ENCODE peak calls at places on chromosomes 6 and 20, in five cellular contexts. One of them, this sample, is unnamed. For H3K9me3, the result is how much of the 10 kb centered on the place peaks cover.

GRCh38 chr6:143677891-143678737 is at the start of gene PHACTR2:
- DNase-seq in pancreas: peak
- DNase-seq in astrocyte: peak
- DNase-seq in left lung: peak
- DNase-seq in upper lobe of right lung: peak
- DNase-seq in this sample: peak

GRCh38 chr6:138572200-138572875 is 73.0 kb upstream of the NHSL1 start:
- DNase-seq in astrocyte: peak
- DNase-seq in left lung: peak
- DNase-seq in upper lobe of right lung: peak
- DNase-seq in pancreas: peak
- DNase-seq in this sample: peak

GRCh38 chr6:49430187-49430586 is 32.9 kb downstream of the MMUT start:
- DNase-seq in left lung: no peak
- DNase-seq in astrocyte: peak
- DNase-seq in pancreas: no peak
- DNase-seq in upper lobe of right lung: no peak
- DNase-seq in this sample: no peak

GRCh38 chr20:57656252-57656820 is 36.1 kb upstream of the ZBP1 start:
- DNase-seq in pancreas: peak
- DNase-seq in left lung: peak
- DNase-seq in astrocyte: no peak
- DNase-seq in upper lobe of right lung: peak
- DNase-seq in this sample: peak

GRCh38 chr6:11093065-11093590 is 506 bp upstream of the SMIM13 start:
- DNase-seq in left lung: no peak
- DNase-seq in pancreas: no peak
- DNase-seq in astrocyte: peak
- DNase-seq in upper lobe of right lung: no peak
- DNase-seq in this sample: no peak

GRCh38 chr6:35449287-35449881 is 2.8 kb upstream of the FANCE start:
- DNase-seq in upper lobe of right lung: no peak
- DNase-seq in astrocyte: peak
- DNase-seq in left lung: no peak
- DNase-seq in pancreas: peak
- DNase-seq in this sample: no peak

GRCh38 chr6:108549741-108550140 is 11.0 kb upstream of the FOXO3 start:
- DNase-seq in left lung: no peak
- DNase-seq in upper lobe of right lung: no peak
- DNase-seq in pancreas: no peak
- DNase-seq in astrocyte: no peak
- DNase-seq in this sample: no peak

GRCh38 chr6:154345811-154346210 is 10.8 kb downstream of the IPCEF1 start:
- DNase-seq in astrocyte: no peak
- DNase-seq in pancreas: no peak
- DNase-seq in left lung: no peak
- DNase-seq in upper lobe of right lung: no peak
- DNase-seq in this sample: no peak

GRCh38 chr6:18317850-18318249 is 53.5 kb upstream of the DEK start:
- DNase-seq in pancreas: no peak
- DNase-seq in left lung: no peak
- DNase-seq in upper lobe of right lung: no peak
- DNase-seq in astrocyte: no peak
- DNase-seq in this sample: no peak

GRCh38 chr6:27839303-27840081 is 72.7 kb downstream of the OR2B2 start:
- DNase-seq in pancreas: peak
- DNase-seq in upper lobe of right lung: no peak
- DNase-seq in left lung: peak
- DNase-seq in astrocyte: peak
- DNase-seq in this sample: no peak

GRCh38 chr20:17863577-17864292 is 104.9 kb downstream of the SNX5 start:
- DNase-seq in left lung: no peak
- DNase-seq in pancreas: peak
- DNase-seq in upper lobe of right lung: peak
- DNase-seq in astrocyte: peak
- DNase-seq in this sample: peak

GRCh38 chr6:78995346-78995745 is 82.7 kb downstream of the PHIP start:
- DNase-seq in upper lobe of right lung: no peak
- DNase-seq in left lung: no peak
- DNase-seq in pancreas: no peak
- DNase-seq in astrocyte: no peak
- DNase-seq in this sample: no peak

GRCh38 chr20:64168381-64169088 is 4.3 kb downstream of the MYT1 start:
- DNase-seq in pancreas: no peak
- DNase-seq in left lung: no peak
- DNase-seq in astrocyte: no peak
- DNase-seq in upper lobe of right lung: no peak
- DNase-seq in this sample: no peak

GRCh38 chr20:63498950-63499332 is at the start of gene EEF1A2:
- DNase-seq in pancreas: no peak
- DNase-seq in upper lobe of right lung: peak
- DNase-seq in astrocyte: no peak
- DNase-seq in left lung: no peak
- DNase-seq in this sample: peak

GRCh38 chr6:39090036-39090435 is 24.9 kb downstream of the SAYSD1 start:
- DNase-seq in astrocyte: no peak
- DNase-seq in left lung: no peak
- DNase-seq in upper lobe of right lung: no peak
- DNase-seq in pancreas: no peak
- DNase-seq in this sample: no peak

GRCh38 chr6:157516319-157517026 is 135.5 kb downstream of the ZDHHC14 start:
- DNase-seq in left lung: no peak
- DNase-seq in pancreas: no peak
- DNase-seq in upper lobe of right lung: no peak
- DNase-seq in astrocyte: no peak
- DNase-seq in this sample: no peak

GRCh38 chr6:4487538-4487937 is 288.7 kb upstream of the CDYL start:
- DNase-seq in pancreas: peak
- DNase-seq in left lung: peak
- DNase-seq in astrocyte: no peak
- DNase-seq in upper lobe of right lung: no peak
- DNase-seq in this sample: no peak

GRCh38 chr6:47079638-47080037 is 37.5 kb upstream of the ADGRF1 start:
- DNase-seq in left lung: no peak
- DNase-seq in pancreas: no peak
- DNase-seq in astrocyte: no peak
- DNase-seq in upper lobe of right lung: no peak
- DNase-seq in this sample: no peak

GRCh38 chr20:61123286-61123685 is 128.8 kb upstream of the CDH4 start:
- DNase-seq in astrocyte: no peak
- DNase-seq in pancreas: no peak
- DNase-seq in upper lobe of right lung: peak
- DNase-seq in left lung: no peak
- DNase-seq in this sample: no peak

GRCh38 chr6:154509421-154510143 is 903 bp downstream of the CNKSR3 start:
- DNase-seq in upper lobe of right lung: peak
- DNase-seq in left lung: peak
- DNase-seq in pancreas: peak
- DNase-seq in astrocyte: peak
- DNase-seq in this sample: peak

GRCh38 chr20:63082308-63082938 is 75.7 kb upstream of the BHLHE23 start:
- DNase-seq in pancreas: no peak
- DNase-seq in left lung: peak
- DNase-seq in upper lobe of right lung: peak
- DNase-seq in astrocyte: no peak
- DNase-seq in this sample: no peak

GRCh38 chr6:44075137-44076015 is 51.9 kb downstream of the MRPL14 start:
- DNase-seq in astrocyte: no peak
- DNase-seq in upper lobe of right lung: no peak
- DNase-seq in pancreas: no peak
- DNase-seq in left lung: no peak
- DNase-seq in this sample: no peak

GRCh38 chr6:37236921-37237320 is 20.7 kb upstream of the TBC1D22B start:
- DNase-seq in astrocyte: peak
- DNase-seq in left lung: no peak
- DNase-seq in upper lobe of right lung: no peak
- DNase-seq in pancreas: no peak
- DNase-seq in this sample: no peak

DNA sequence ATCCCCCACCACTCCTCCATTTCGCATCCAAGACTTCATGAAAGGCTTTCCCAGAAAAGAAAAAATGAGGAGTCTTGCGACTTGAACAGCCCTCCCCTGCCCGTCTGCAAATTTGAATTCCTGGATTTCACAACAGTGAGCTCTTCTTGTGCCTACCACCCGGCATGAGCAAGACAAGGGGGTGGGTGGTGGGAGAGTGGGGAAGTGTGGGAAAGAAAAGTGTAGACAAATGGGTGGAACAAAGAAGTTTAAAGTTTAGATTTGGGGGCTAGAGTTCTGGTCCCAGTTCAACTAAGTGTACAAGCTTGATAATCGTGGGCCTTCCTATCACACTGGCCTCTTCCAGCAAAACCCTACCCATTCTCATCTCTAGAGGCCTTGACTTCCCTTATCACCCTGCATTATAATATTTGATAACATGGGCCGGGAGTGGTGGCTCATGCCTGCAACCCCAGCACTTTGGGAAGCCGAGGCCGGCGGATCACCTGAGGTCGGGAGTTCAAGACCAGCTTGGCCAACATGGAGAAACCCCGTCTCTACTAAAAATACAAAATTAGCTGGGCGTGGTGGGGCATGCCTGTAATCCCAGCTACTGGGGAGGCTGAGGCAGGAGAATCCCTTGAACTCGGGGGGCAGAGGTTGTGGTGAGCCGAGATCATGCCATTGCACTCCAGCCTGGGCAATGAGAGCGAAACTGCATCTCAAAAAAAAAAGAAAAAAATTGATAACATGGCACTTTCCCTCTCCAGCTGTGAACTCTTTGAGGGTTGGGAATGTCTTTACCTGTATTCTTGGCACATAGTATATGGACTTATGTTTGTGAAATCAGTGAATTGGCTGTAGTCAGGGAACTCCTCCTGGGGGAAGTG is 654 bp upstream of the C6orf47 start:
- DNase-seq in upper lobe of right lung: no peak
- DNase-seq in pancreas: no peak
- DNase-seq in left lung: no peak
- DNase-seq in astrocyte: peak
- DNase-seq in this sample: no peak
- H3K4me3 ChIP-seq in upper lobe of right lung: peak
- H3K4me3 ChIP-seq in pancreas: peak
- H3K4me3 ChIP-seq in left lung: peak
- H3K4me3 ChIP-seq in astrocyte: peak
- H3K4me3 ChIP-seq in this sample: peak

GRCh38 chr6:31676904-31677303 is 4.0 kb downstream of the LY6G5C start:
- DNase-seq in astrocyte: no peak
- DNase-seq in upper lobe of right lung: no peak
- DNase-seq in pancreas: no peak
- DNase-seq in left lung: no peak
- DNase-seq in this sample: no peak

GRCh38 chr6:31677955-31678354 is 2.9 kb downstream of the LY6G5C start:
- DNase-seq in upper lobe of right lung: no peak
- DNase-seq in astrocyte: no peak
- DNase-seq in pancreas: no peak
- DNase-seq in left lung: no peak
- DNase-seq in this sample: no peak

GRCh38 chr6:31676322-31676903 is 4.5 kb downstream of the LY6G5C start:
- DNase-seq in astrocyte: no peak
- DNase-seq in pancreas: no peak
- DNase-seq in left lung: no peak
- DNase-seq in upper lobe of right lung: no peak
- DNase-seq in this sample: no peak

GRCh38 chr6:31680226-31680840 is 534 bp downstream of the LY6G5C start:
- DNase-seq in pancreas: no peak
- DNase-seq in upper lobe of right lung: no peak
- DNase-seq in left lung: no peak
- DNase-seq in astrocyte: no peak
- DNase-seq in this sample: no peak

DNA sequence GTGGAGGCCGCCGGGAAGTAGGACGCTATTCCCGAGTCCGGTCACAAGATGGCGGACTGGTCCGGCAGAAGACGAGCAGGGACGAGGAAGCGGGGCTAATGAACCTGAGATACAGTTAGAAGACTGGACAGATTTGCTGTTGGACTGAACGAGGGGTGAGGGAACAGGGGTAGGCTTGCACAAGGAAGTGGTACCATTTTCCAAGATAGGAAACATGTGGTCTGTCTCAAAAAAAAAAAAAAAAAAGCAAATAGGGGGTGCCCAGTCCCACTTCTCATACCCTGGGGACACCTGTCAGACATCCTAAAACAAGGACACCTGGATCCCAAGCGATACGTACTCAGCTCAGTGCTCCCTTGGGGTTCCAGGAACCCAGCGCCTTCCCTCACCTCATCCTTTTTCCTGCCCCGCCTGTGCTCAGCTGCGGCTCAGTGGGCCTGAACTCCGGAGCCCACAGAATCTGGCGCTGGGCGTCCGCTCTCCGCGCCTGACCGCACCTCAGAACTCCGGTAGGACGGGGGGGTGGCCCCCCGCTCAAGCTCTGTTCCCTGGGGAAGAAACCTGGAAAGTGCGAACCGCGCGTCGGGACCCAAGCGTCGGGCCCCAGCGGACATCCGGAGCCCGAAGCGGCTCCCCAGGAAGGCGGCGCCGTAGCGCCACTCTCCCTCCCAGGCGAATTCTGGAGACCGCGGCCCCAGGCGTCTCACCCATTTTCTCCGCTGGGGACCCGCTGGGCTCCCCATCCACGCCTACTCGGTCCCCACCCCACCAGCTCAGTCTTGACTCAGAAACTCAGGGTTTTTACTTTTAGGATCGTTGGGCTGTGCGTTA is at the start of gene LY6G5C:
- DNase-seq in pancreas: peak
- DNase-seq in astrocyte: peak
- DNase-seq in left lung: peak
- DNase-seq in upper lobe of right lung: peak
- DNase-seq in this sample: peak
- TF ChIP-seq CTCF in pancreas: peak
- TF ChIP-seq CTCF in astrocyte: peak
- TF ChIP-seq CTCF in left lung: peak
- TF ChIP-seq CTCF in upper lobe of right lung: peak
- TF ChIP-seq CTCF in this sample: peak

GRCh38 chr6:306641-307061 is 14.4 kb downstream of the DUSP22 start:
- DNase-seq in astrocyte: no peak
- DNase-seq in left lung: no peak
- DNase-seq in upper lobe of right lung: peak
- DNase-seq in pancreas: no peak
- DNase-seq in this sample: no peak

GRCh38 chr6:308307-308706 is 16.0 kb downstream of the DUSP22 start:
- DNase-seq in astrocyte: no peak
- DNase-seq in pancreas: no peak
- DNase-seq in upper lobe of right lung: peak
- DNase-seq in left lung: no peak
- DNase-seq in this sample: no peak

GRCh38 chr6:308768-309167 is 16.5 kb downstream of the DUSP22 start:
- DNase-seq in left lung: no peak
- DNase-seq in upper lobe of right lung: peak
- DNase-seq in pancreas: no peak
- DNase-seq in astrocyte: no peak
- DNase-seq in this sample: no peak

GRCh38 chr6:307874-308273 is 15.6 kb downstream of the DUSP22 start:
- DNase-seq in left lung: no peak
- DNase-seq in upper lobe of right lung: peak
- DNase-seq in pancreas: no peak
- DNase-seq in astrocyte: no peak
- DNase-seq in this sample: no peak

GRCh38 chr6:307065-307814 is 15.0 kb downstream of the DUSP22 start:
- DNase-seq in astrocyte: no peak
- DNase-seq in pancreas: no peak
- DNase-seq in upper lobe of right lung: peak
- DNase-seq in left lung: no peak
- DNase-seq in this sample: no peak
- H3K9me3 ChIP-seq in astrocyte: under half
- H3K9me3 ChIP-seq in pancreas: under half
- H3K9me3 ChIP-seq in upper lobe of right lung: under half
- H3K9me3 ChIP-seq in left lung: under half
- H3K9me3 ChIP-seq in this sample: under half

GRCh38 chr6:106716966-106717365 is 87.6 kb downstream of the QRSL1 start:
- DNase-seq in pancreas: no peak
- DNase-seq in astrocyte: no peak
- DNase-seq in upper lobe of right lung: no peak
- DNase-seq in left lung: no peak
- DNase-seq in this sample: no peak
- H3K4me3 ChIP-seq in pancreas: no peak
- H3K4me3 ChIP-seq in astrocyte: no peak
- H3K4me3 ChIP-seq in upper lobe of right lung: no peak
- H3K4me3 ChIP-seq in left lung: no peak
- H3K4me3 ChIP-seq in this sample: no peak

This sample was measured in Peyer's patch.